ENCODE peak calls at places on chromosomes 7 and 10, in nine cellular contexts. Z, V, I, S, P, U, M, O and F are unnamed samples.
A peak's percentile ranks its signal among the peaks of the same experiment; 100 is the strongest.

GRCh38 chr7:92904292-92905131 is 68.1 kb upstream of the CDK6 start:
- DNase-seq in M (peak; percentile 41), V (peak; percentile 66), O (no peak), S (no peak), Z (no peak), I (no peak), U (peak; percentile 21), P (no peak), F (peak; percentile 81)

GRCh38 chr10:69142983-69143382 is 19.0 kb downstream of the VPS26A start:
- DNase-seq in U (no peak), P (no peak), I (no peak), S (no peak), V (no peak), O (no peak), M (no peak), Z (no peak), F (no peak)

GRCh38 chr10:3773465-3774017 is 11.5 kb downstream of the KLF6 start:
- DNase-seq in P (no peak), I (no peak), U (no peak), Z (no peak), S (no peak), V (no peak), M (no peak), O (no peak), F (no peak)

GRCh38 chr7:123999698-124000097 is 33.2 kb downstream of the TMEM229A start:
- DNase-seq in I (no peak), S (no peak), O (no peak), U (no peak), V (no peak), Z (no peak), P (no peak), M (no peak), F (no peak)

GRCh38 chr7:21028186-21028989 is 241.7 kb upstream of the SP8 start:
- DNase-seq in P (no peak), O (peak; percentile 8), U (no peak), V (no peak), S (peak; percentile 37), I (peak; percentile 20), Z (no peak), M (peak; percentile 5), F (peak; percentile 52)

GRCh38 chr10:78462221-78462620 is 428.6 kb downstream of the RPS24 start:
- DNase-seq in I (no peak), V (no peak), O (no peak), P (no peak), M (no peak), Z (no peak), U (no peak), S (no peak), F (no peak)

GRCh38 chr7:26777383-26777782 is 87.0 kb downstream of the SKAP2 start:
- DNase-seq in I (no peak), S (no peak), U (no peak), V (no peak), P (no peak), M (no peak), O (no peak), Z (no peak), F (no peak)

GRCh38 chr7:150502519-150502918 is 12.2 kb upstream of the GIMAP7 start:
- DNase-seq in O (no peak), Z (no peak), P (no peak), I (no peak), V (peak; percentile 40), M (no peak), U (no peak), S (no peak), F (no peak)

GRCh38 chr10:3961082-3961481 is 176.1 kb upstream of the KLF6 start:
- DNase-seq in S (no peak), O (no peak), P (no peak), U (no peak), Z (no peak), M (no peak), I (no peak), V (peak; percentile 70), F (no peak)

GRCh38 chr10:73653701-73654100 is 2.1 kb downstream of the SYNPO2L start:
- DNase-seq in O (no peak), P (no peak), S (no peak), U (no peak), I (no peak), V (no peak), M (peak; percentile 43), Z (no peak), F (peak; percentile 49)

GRCh38 chr7:152762056-152762455 is 2.5 kb downstream of the ACTR3B start:
- DNase-seq in U (no peak), Z (no peak), I (no peak), S (no peak), O (no peak), M (no peak), P (no peak), V (no peak), F (peak; percentile 20)

GRCh38 chr7:48347426-48347825 is 176.2 kb downstream of the ABCA13 start:
- DNase-seq in I (no peak), M (no peak), P (no peak), O (no peak), U (no peak), S (no peak), Z (no peak), V (no peak), F (no peak)